ENCODE peak calls at places on chromosomes 3 and 15, in seven cellular contexts. One of them, this sample, is unnamed.
A peak's percentile ranks its signal among the peaks of the same experiment; 100 is the strongest.

GRCh38 chr3:150384517-150385212 is 23.4 kb upstream of the TSC22D2 start:
- DNase-seq in uterus: no peak
- DNase-seq in CD8-positive, alpha-beta memory T cell: peak; percentile 54
- DNase-seq in iPS DF 6.9: no peak
- DNase-seq in transverse colon: peak; percentile 40
- DNase-seq in A549: no peak
- DNase-seq in fibroblast of lung: peak; percentile 28
- DNase-seq in this sample: no peak

GRCh38 chr3:53080612-53081205 is 34.8 kb upstream of the SFMBT1 start:
- DNase-seq in uterus: no peak
- DNase-seq in transverse colon: no peak
- DNase-seq in A549: no peak
- DNase-seq in iPS DF 6.9: no peak
- DNase-seq in CD8-positive, alpha-beta memory T cell: no peak
- DNase-seq in fibroblast of lung: no peak
- DNase-seq in this sample: peak; percentile 30

GRCh38 chr3:175111036-175111435 is 251.9 kb downstream of the NAALADL2 start:
- DNase-seq in uterus: no peak
- DNase-seq in A549: no peak
- DNase-seq in fibroblast of lung: peak; percentile 38
- DNase-seq in iPS DF 6.9: no peak
- DNase-seq in transverse colon: no peak
- DNase-seq in CD8-positive, alpha-beta memory T cell: no peak
- DNase-seq in this sample: no peak

GRCh38 chr15:29638781-29639180 is 183.5 kb downstream of the TJP1 start:
- DNase-seq in iPS DF 6.9: no peak
- DNase-seq in transverse colon: no peak
- DNase-seq in fibroblast of lung: peak; percentile 30
- DNase-seq in CD8-positive, alpha-beta memory T cell: no peak
- DNase-seq in uterus: no peak
- DNase-seq in A549: no peak
- DNase-seq in this sample: no peak

GRCh38 chr15:96418146-96418545 is 87.6 kb downstream of the NR2F2 start:
- DNase-seq in fibroblast of lung: no peak
- DNase-seq in transverse colon: no peak
- DNase-seq in CD8-positive, alpha-beta memory T cell: no peak
- DNase-seq in A549: no peak
- DNase-seq in iPS DF 6.9: no peak
- DNase-seq in uterus: no peak
- DNase-seq in this sample: no peak

GRCh38 chr3:123478314-123478713 is 29.4 kb upstream of the ADCY5 start:
- DNase-seq in iPS DF 6.9: no peak
- DNase-seq in fibroblast of lung: no peak
- DNase-seq in CD8-positive, alpha-beta memory T cell: no peak
- DNase-seq in transverse colon: no peak
- DNase-seq in A549: no peak
- DNase-seq in uterus: no peak
- DNase-seq in this sample: no peak

GRCh38 chr15:98025237-98025636 is 64.7 kb downstream of the ARRDC4 start:
- DNase-seq in A549: no peak
- DNase-seq in uterus: no peak
- DNase-seq in transverse colon: no peak
- DNase-seq in fibroblast of lung: peak; percentile 70
- DNase-seq in iPS DF 6.9: no peak
- DNase-seq in CD8-positive, alpha-beta memory T cell: no peak
- DNase-seq in this sample: no peak

GRCh38 chr15:32840481-32841245 is 122.9 kb downstream of the GREM1 start:
- DNase-seq in uterus: no peak
- DNase-seq in A549: no peak
- DNase-seq in CD8-positive, alpha-beta memory T cell: no peak
- DNase-seq in transverse colon: no peak
- DNase-seq in iPS DF 6.9: no peak
- DNase-seq in fibroblast of lung: peak; percentile 80
- DNase-seq in this sample: no peak

GRCh38 chr3:14801668-14802067 is 17.1 kb upstream of the FGD5 start:
- DNase-seq in iPS DF 6.9: no peak
- DNase-seq in fibroblast of lung: no peak
- DNase-seq in uterus: no peak
- DNase-seq in CD8-positive, alpha-beta memory T cell: no peak
- DNase-seq in transverse colon: no peak
- DNase-seq in A549: no peak
- DNase-seq in this sample: no peak

GRCh38 chr3:116759316-116759715 is 49.7 kb downstream of the TUSC7 start:
- DNase-seq in transverse colon: no peak
- DNase-seq in fibroblast of lung: no peak
- DNase-seq in iPS DF 6.9: no peak
- DNase-seq in CD8-positive, alpha-beta memory T cell: no peak
- DNase-seq in uterus: no peak
- DNase-seq in A549: no peak
- DNase-seq in this sample: no peak

GRCh38 chr3:142614059-142614626 is 17.9 kb downstream of the PLS1 start:
- DNase-seq in CD8-positive, alpha-beta memory T cell: no peak
- DNase-seq in iPS DF 6.9: no peak
- DNase-seq in uterus: no peak
- DNase-seq in fibroblast of lung: no peak
- DNase-seq in A549: no peak
- DNase-seq in transverse colon: no peak
- DNase-seq in this sample: no peak

GRCh38 chr15:29792426-29793159 is 29.7 kb downstream of the TJP1 start:
- DNase-seq in fibroblast of lung: peak; percentile 65
- DNase-seq in CD8-positive, alpha-beta memory T cell: no peak
- DNase-seq in A549: no peak
- DNase-seq in transverse colon: no peak
- DNase-seq in uterus: no peak
- DNase-seq in iPS DF 6.9: no peak
- DNase-seq in this sample: no peak

GRCh38 chr15:41919201-41919820 is 25.5 kb upstream of the SPTBN5 start:
- DNase-seq in iPS DF 6.9: no peak
- DNase-seq in transverse colon: no peak
- DNase-seq in uterus: no peak
- DNase-seq in CD8-positive, alpha-beta memory T cell: no peak
- DNase-seq in A549: no peak
- DNase-seq in fibroblast of lung: no peak
- DNase-seq in this sample: peak; percentile 77

GRCh38 chr3:59935025-59935424 is 885.2 kb upstream of the CFAP20DC start:
- DNase-seq in transverse colon: no peak
- DNase-seq in A549: no peak
- DNase-seq in uterus: no peak
- DNase-seq in iPS DF 6.9: no peak
- DNase-seq in fibroblast of lung: no peak
- DNase-seq in CD8-positive, alpha-beta memory T cell: no peak
- DNase-seq in this sample: no peak

GRCh38 chr3:105866656-105867653 is 1.9 kb downstream of the CBLB start:
- DNase-seq in transverse colon: no peak
- DNase-seq in CD8-positive, alpha-beta memory T cell: peak; percentile 45
- DNase-seq in iPS DF 6.9: no peak
- DNase-seq in fibroblast of lung: peak; percentile 61
- DNase-seq in A549: no peak
- DNase-seq in uterus: no peak
- DNase-seq in this sample: no peak

GRCh38 chr15:38073278-38073930 is 139.0 kb downstream of the TMCO5A start:
- DNase-seq in iPS DF 6.9: no peak
- DNase-seq in A549: no peak
- DNase-seq in CD8-positive, alpha-beta memory T cell: no peak
- DNase-seq in transverse colon: no peak
- DNase-seq in uterus: no peak
- DNase-seq in fibroblast of lung: peak; percentile 35
- DNase-seq in this sample: peak; percentile 71

GRCh38 chr3:41018841-41019240 is 180.5 kb upstream of the CTNNB1 start:
- DNase-seq in A549: no peak
- DNase-seq in fibroblast of lung: no peak
- DNase-seq in iPS DF 6.9: no peak
- DNase-seq in transverse colon: no peak
- DNase-seq in CD8-positive, alpha-beta memory T cell: no peak
- DNase-seq in uterus: no peak
- DNase-seq in this sample: no peak

GRCh38 chr3:13069495-13069894 is 3.7 kb downstream of the IQSEC1 start:
- DNase-seq in CD8-positive, alpha-beta memory T cell: peak; percentile 66
- DNase-seq in iPS DF 6.9: no peak
- DNase-seq in uterus: no peak
- DNase-seq in transverse colon: peak; percentile 37
- DNase-seq in fibroblast of lung: no peak
- DNase-seq in A549: no peak
- DNase-seq in this sample: no peak

GRCh38 chr3:36741285-36741684 is 23.1 kb downstream of the DCLK3 start:
- DNase-seq in fibroblast of lung: no peak
- DNase-seq in A549: no peak
- DNase-seq in uterus: no peak
- DNase-seq in iPS DF 6.9: no peak
- DNase-seq in transverse colon: no peak
- DNase-seq in CD8-positive, alpha-beta memory T cell: no peak
- DNase-seq in this sample: no peak

GRCh38 chr3:30672959-30673358 is 66.6 kb downstream of the TGFBR2 start:
- DNase-seq in CD8-positive, alpha-beta memory T cell: no peak
- DNase-seq in transverse colon: no peak
- DNase-seq in iPS DF 6.9: no peak
- DNase-seq in uterus: no peak
- DNase-seq in A549: no peak
- DNase-seq in fibroblast of lung: peak; percentile 48
- DNase-seq in this sample: no peak

DNA sequence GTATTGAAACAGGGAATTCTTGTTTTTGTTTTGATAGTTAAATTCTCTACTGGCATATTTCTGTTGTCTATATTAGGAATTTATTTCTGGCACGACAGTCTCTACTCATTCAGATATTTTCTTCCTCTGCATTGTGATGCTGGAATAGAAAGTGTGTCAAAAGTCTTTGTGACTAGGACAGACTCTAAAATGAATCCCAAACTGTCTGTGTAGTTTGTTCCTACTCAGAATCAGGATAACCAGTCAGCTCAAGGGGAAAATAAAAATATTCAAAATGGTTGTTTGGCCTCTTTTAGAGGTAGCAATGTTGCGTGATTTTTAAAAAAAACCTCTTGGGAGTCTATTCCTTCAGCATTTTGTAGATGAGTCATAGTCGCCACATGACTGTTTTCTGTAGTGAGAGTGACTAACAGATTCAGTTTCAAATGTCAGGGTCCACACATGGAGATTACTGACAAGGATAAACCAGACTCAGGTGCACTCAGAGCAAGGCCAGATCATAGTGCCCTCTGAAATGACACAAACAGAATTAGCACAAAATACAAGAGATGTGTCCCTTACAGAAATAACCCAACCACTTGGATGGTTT is 13.1 kb downstream of the SLC7A14 start:
- DNase-seq in fibroblast of lung: peak; percentile 80
- DNase-seq in CD8-positive, alpha-beta memory T cell: no peak
- DNase-seq in uterus: no peak
- DNase-seq in transverse colon: no peak
- DNase-seq in iPS DF 6.9: no peak
- DNase-seq in A549: no peak
- DNase-seq in this sample: no peak
- H3K9me3 ChIP-seq in fibroblast of lung: no peaks in the 10 kb centered on the region
- H3K9me3 ChIP-seq in CD8-positive, alpha-beta memory T cell: no peaks in the 10 kb centered on the region
- H3K9me3 ChIP-seq in uterus: no peaks in the 10 kb centered on the region
- H3K9me3 ChIP-seq in transverse colon: no peaks in the 10 kb centered on the region
- H3K9me3 ChIP-seq in iPS DF 6.9: no peaks in the 10 kb centered on the region
- H3K9me3 ChIP-seq in A549: no peaks in the 10 kb centered on the region
- H3K9me3 ChIP-seq in this sample: no peaks in the 10 kb centered on the region

GRCh38 chr3:118144919-118145318 is 889.7 kb downstream of the IGSF11 start:
- DNase-seq in iPS DF 6.9: no peak
- DNase-seq in fibroblast of lung: no peak
- DNase-seq in CD8-positive, alpha-beta memory T cell: no peak
- DNase-seq in A549: no peak
- DNase-seq in uterus: no peak
- DNase-seq in transverse colon: no peak
- DNase-seq in this sample: no peak
- H3K4me3 ChIP-seq in iPS DF 6.9: no peak overlapping the region
- H3K4me3 ChIP-seq in fibroblast of lung: no peak overlapping the region
- H3K4me3 ChIP-seq in CD8-positive, alpha-beta memory T cell: no peak overlapping the region
- H3K4me3 ChIP-seq in A549: no peak overlapping the region
- H3K4me3 ChIP-seq in uterus: no peak overlapping the region
- H3K4me3 ChIP-seq in transverse colon: no peak overlapping the region
- H3K4me3 ChIP-seq in this sample: no peak overlapping the region

GRCh38 chr15:34984884-34985630 is 3.0 kb downstream of the ZNF770 start:
- DNase-seq in fibroblast of lung: peak; percentile 52
- DNase-seq in uterus: no peak
- DNase-seq in iPS DF 6.9: no peak
- DNase-seq in A549: no peak
- DNase-seq in transverse colon: no peak
- DNase-seq in CD8-positive, alpha-beta memory T cell: no peak
- DNase-seq in this sample: no peak
- H3K4me1 ChIP-seq in fibroblast of lung: peaks cover 2% of the 10 kb centered on the region
- H3K4me1 ChIP-seq in uterus: peaks cover 6% of the 10 kb centered on the region
- H3K4me1 ChIP-seq in iPS DF 6.9: no peaks in the 10 kb centered on the region
- H3K4me1 ChIP-seq in A549: peaks cover 28% of the 10 kb centered on the region
- H3K4me1 ChIP-seq in transverse colon: peaks cover 33% of the 10 kb centered on the region
- H3K4me1 ChIP-seq in CD8-positive, alpha-beta memory T cell: peaks cover 23% of the 10 kb centered on the region
- H3K4me1 ChIP-seq in this sample: peaks cover 2% of the 10 kb centered on the region

DNA sequence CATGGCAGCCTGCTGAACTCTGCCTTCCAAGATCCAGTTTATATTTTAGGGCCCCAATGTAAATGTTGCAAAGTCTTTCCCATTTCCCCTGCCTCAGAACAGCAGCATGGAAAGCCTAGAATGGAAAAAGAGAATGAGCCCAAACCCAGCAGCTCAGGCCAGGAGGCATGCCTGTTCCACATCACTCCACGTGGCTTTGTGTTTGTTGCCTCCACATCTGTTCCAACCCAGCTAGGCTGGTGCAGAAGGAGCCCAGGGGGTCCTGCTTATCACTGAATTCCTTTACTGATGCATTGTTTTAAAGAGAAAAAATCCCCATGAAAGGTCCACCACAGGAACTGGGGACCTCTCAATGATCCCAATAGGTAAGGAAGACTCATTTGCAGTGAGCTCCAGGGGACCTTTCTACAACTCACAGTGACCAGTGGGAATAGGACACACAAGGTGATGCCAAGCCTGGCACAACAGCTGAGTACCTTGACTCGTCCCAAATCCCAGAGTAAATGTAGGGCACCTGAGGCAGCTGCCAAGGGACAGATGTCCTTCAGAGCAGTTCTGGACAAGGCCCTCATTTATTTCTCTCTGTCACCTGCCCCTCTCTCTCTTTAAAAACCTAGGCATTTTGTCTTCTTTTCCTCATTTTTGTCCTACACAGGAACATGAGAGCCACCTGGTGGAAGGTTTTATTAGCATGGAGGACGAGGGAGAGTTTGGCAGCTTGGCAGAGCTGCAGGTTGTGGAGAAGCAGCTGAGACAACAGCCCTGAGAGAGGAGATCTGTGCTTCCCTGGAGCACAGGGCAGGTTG is 41.7 kb upstream of the ADAMTS17 start:
- DNase-seq in transverse colon: peak; percentile 19
- DNase-seq in A549: peak; percentile 39
- DNase-seq in CD8-positive, alpha-beta memory T cell: peak; percentile 3
- DNase-seq in fibroblast of lung: peak; percentile 20
- DNase-seq in uterus: peak; percentile 18
- DNase-seq in iPS DF 6.9: no peak
- DNase-seq in this sample: no peak
- H3K9me3 ChIP-seq in transverse colon: peaks cover 10% of the 10 kb centered on the region
- H3K9me3 ChIP-seq in A549: peaks cover 26% of the 10 kb centered on the region
- H3K9me3 ChIP-seq in CD8-positive, alpha-beta memory T cell: no peaks in the 10 kb centered on the region
- H3K9me3 ChIP-seq in fibroblast of lung: no peaks in the 10 kb centered on the region
- H3K9me3 ChIP-seq in uterus: peaks cover 4% of the 10 kb centered on the region
- H3K9me3 ChIP-seq in iPS DF 6.9: peaks cover 7% of the 10 kb centered on the region
- H3K9me3 ChIP-seq in this sample: peaks cover 14% of the 10 kb centered on the region